ENCODE peak calls at places on chromosomes 3 and 15, in six cellular contexts. One of them, this sample, is unnamed. For H3K4me1, the result is how much of the 10 kb centered on the place peaks cover.

GRCh38 chr3:78645628-78646310 is 1122.0 kb downstream of the ROBO1 start:
- DNase-seq in CD8-positive, alpha-beta T cell: no peak
- DNase-seq in lower lobe of right lung: no peak
- DNase-seq in body of pancreas: no peak
- DNase-seq in GM23338: peak
- DNase-seq in breast epithelium: no peak
- DNase-seq in this sample: no peak

GRCh38 chr15:40825661-40826088 is 2.8 kb downstream of the PPP1R14D start:
- DNase-seq in CD8-positive, alpha-beta T cell: no peak
- DNase-seq in lower lobe of right lung: no peak
- DNase-seq in body of pancreas: peak
- DNase-seq in GM23338: no peak
- DNase-seq in breast epithelium: no peak
- DNase-seq in this sample: no peak

GRCh38 chr15:68384451-68385239 is 47.3 kb downstream of the ITGA11 start:
- DNase-seq in CD8-positive, alpha-beta T cell: no peak
- DNase-seq in lower lobe of right lung: peak
- DNase-seq in body of pancreas: no peak
- DNase-seq in GM23338: no peak
- DNase-seq in breast epithelium: no peak
- DNase-seq in this sample: peak

GRCh38 chr3:59426851-59427565 is 377.2 kb upstream of the CFAP20DC start:
- DNase-seq in CD8-positive, alpha-beta T cell: no peak
- DNase-seq in lower lobe of right lung: no peak
- DNase-seq in body of pancreas: no peak
- DNase-seq in GM23338: no peak
- DNase-seq in breast epithelium: no peak
- DNase-seq in this sample: no peak

GRCh38 chr3:70856414-70857162 is 544.1 kb upstream of the MDFIC2 start:
- DNase-seq in CD8-positive, alpha-beta T cell: no peak
- DNase-seq in lower lobe of right lung: no peak
- DNase-seq in body of pancreas: no peak
- DNase-seq in GM23338: no peak
- DNase-seq in breast epithelium: no peak
- DNase-seq in this sample: no peak

GRCh38 chr15:49492834-49493233 is 69.8 kb downstream of the FGF7 start:
- DNase-seq in CD8-positive, alpha-beta T cell: no peak
- DNase-seq in lower lobe of right lung: no peak
- DNase-seq in body of pancreas: no peak
- DNase-seq in GM23338: no peak
- DNase-seq in breast epithelium: no peak
- DNase-seq in this sample: no peak

GRCh38 chr3:76871655-76872054 is 168.2 kb upstream of the ROBO2 start:
- DNase-seq in CD8-positive, alpha-beta T cell: no peak
- DNase-seq in lower lobe of right lung: no peak
- DNase-seq in body of pancreas: no peak
- DNase-seq in GM23338: no peak
- DNase-seq in breast epithelium: no peak
- DNase-seq in this sample: no peak

GRCh38 chr15:97791824-97792792 is 168.4 kb upstream of the ARRDC4 start:
- DNase-seq in CD8-positive, alpha-beta T cell: no peak
- DNase-seq in lower lobe of right lung: no peak
- DNase-seq in body of pancreas: no peak
- DNase-seq in GM23338: peak
- DNase-seq in breast epithelium: no peak
- DNase-seq in this sample: no peak

GRCh38 chr15:60087561-60087960 is 83.5 kb downstream of the FOXB1 start:
- DNase-seq in CD8-positive, alpha-beta T cell: no peak
- DNase-seq in lower lobe of right lung: no peak
- DNase-seq in body of pancreas: no peak
- DNase-seq in GM23338: no peak
- DNase-seq in breast epithelium: no peak
- DNase-seq in this sample: no peak

GRCh38 chr3:106711650-106712049 is 665.6 kb upstream of the CCDC54 start:
- DNase-seq in CD8-positive, alpha-beta T cell: no peak
- DNase-seq in lower lobe of right lung: no peak
- DNase-seq in body of pancreas: no peak
- DNase-seq in GM23338: no peak
- DNase-seq in breast epithelium: no peak
- DNase-seq in this sample: no peak

GRCh38 chr3:8529738-8530525 is 28.3 kb downstream of the LMCD1 start:
- DNase-seq in CD8-positive, alpha-beta T cell: no peak
- DNase-seq in lower lobe of right lung: no peak
- DNase-seq in body of pancreas: no peak
- DNase-seq in GM23338: no peak
- DNase-seq in breast epithelium: no peak
- DNase-seq in this sample: no peak

GRCh38 chr15:61910839-61911369 is 149.3 kb downstream of the VPS13C start:
- DNase-seq in CD8-positive, alpha-beta T cell: no peak
- DNase-seq in lower lobe of right lung: no peak
- DNase-seq in body of pancreas: no peak
- DNase-seq in GM23338: no peak
- DNase-seq in breast epithelium: no peak
- DNase-seq in this sample: no peak

GRCh38 chr3:14602804-14603644 is 48.5 kb upstream of the CCDC174 start:
- DNase-seq in CD8-positive, alpha-beta T cell: no peak
- DNase-seq in lower lobe of right lung: no peak
- DNase-seq in body of pancreas: no peak
- DNase-seq in GM23338: peak
- DNase-seq in breast epithelium: no peak
- DNase-seq in this sample: no peak

GRCh38 chr3:14605744-14606143 is 45.8 kb upstream of the CCDC174 start:
- DNase-seq in CD8-positive, alpha-beta T cell: no peak
- DNase-seq in lower lobe of right lung: no peak
- DNase-seq in body of pancreas: no peak
- DNase-seq in GM23338: no peak
- DNase-seq in breast epithelium: no peak
- DNase-seq in this sample: no peak

GRCh38 chr3:14606663-14607339 is 44.8 kb upstream of the CCDC174 start:
- DNase-seq in CD8-positive, alpha-beta T cell: no peak
- DNase-seq in lower lobe of right lung: no peak
- DNase-seq in body of pancreas: no peak
- DNase-seq in GM23338: no peak
- DNase-seq in breast epithelium: no peak
- DNase-seq in this sample: no peak

GRCh38 chr3:14605070-14605469 is 46.5 kb upstream of the CCDC174 start:
- DNase-seq in CD8-positive, alpha-beta T cell: no peak
- DNase-seq in lower lobe of right lung: no peak
- DNase-seq in body of pancreas: no peak
- DNase-seq in GM23338: no peak
- DNase-seq in breast epithelium: no peak
- DNase-seq in this sample: no peak

DNA sequence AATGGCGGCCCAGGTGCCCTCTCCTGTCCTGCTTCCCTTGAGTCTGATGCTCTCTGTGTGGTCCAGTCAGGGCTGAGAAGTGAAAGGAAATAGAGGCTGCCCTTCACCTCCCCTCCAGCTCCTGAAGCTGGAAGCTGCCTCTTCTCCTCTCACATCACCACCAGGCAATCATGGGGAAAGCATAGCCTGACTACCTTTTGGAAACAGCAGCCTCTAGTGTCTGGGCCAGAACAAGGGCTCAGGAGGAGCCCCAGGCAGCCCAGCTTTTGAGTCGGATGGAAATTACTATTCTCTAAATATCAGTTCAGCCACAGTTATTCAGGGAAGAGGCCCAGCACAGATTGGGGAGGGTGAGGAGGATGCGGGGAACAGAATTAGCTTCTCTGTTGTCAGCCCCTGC is 43.3 kb upstream of the CCDC174 start:
- DNase-seq in CD8-positive, alpha-beta T cell: no peak
- DNase-seq in lower lobe of right lung: no peak
- DNase-seq in body of pancreas: no peak
- DNase-seq in GM23338: peak
- DNase-seq in breast epithelium: no peak
- DNase-seq in this sample: no peak
- TF ChIP-seq CTCF in CD8-positive, alpha-beta T cell: no peak
- TF ChIP-seq CTCF in lower lobe of right lung: no peak
- TF ChIP-seq CTCF in body of pancreas: no peak
- TF ChIP-seq CTCF in GM23338: peak
- TF ChIP-seq CTCF in breast epithelium: no peak
- TF ChIP-seq CTCF in this sample: no peak

GRCh38 chr3:13261104-13261800 is 158.9 kb downstream of the NUP210 start:
- DNase-seq in CD8-positive, alpha-beta T cell: no peak
- DNase-seq in lower lobe of right lung: no peak
- DNase-seq in body of pancreas: no peak
- DNase-seq in GM23338: no peak
- DNase-seq in breast epithelium: no peak
- DNase-seq in this sample: no peak

GRCh38 chr3:13261908-13262307 is 158.2 kb downstream of the NUP210 start:
- DNase-seq in CD8-positive, alpha-beta T cell: no peak
- DNase-seq in lower lobe of right lung: no peak
- DNase-seq in body of pancreas: no peak
- DNase-seq in GM23338: no peak
- DNase-seq in breast epithelium: no peak
- DNase-seq in this sample: no peak

GRCh38 chr3:13263770-13264467 is 156.2 kb downstream of the NUP210 start:
- DNase-seq in CD8-positive, alpha-beta T cell: no peak
- DNase-seq in lower lobe of right lung: no peak
- DNase-seq in body of pancreas: no peak
- DNase-seq in GM23338: no peak
- DNase-seq in breast epithelium: no peak
- DNase-seq in this sample: no peak

GRCh38 chr3:13264468-13264795 is 155.7 kb downstream of the NUP210 start:
- DNase-seq in CD8-positive, alpha-beta T cell: no peak
- DNase-seq in lower lobe of right lung: no peak
- DNase-seq in body of pancreas: no peak
- DNase-seq in GM23338: no peak
- DNase-seq in breast epithelium: no peak
- DNase-seq in this sample: no peak

GRCh38 chr3:13262493-13263211 is 157.5 kb downstream of the NUP210 start:
- DNase-seq in CD8-positive, alpha-beta T cell: no peak
- DNase-seq in lower lobe of right lung: no peak
- DNase-seq in body of pancreas: no peak
- DNase-seq in GM23338: no peak
- DNase-seq in breast epithelium: no peak
- DNase-seq in this sample: no peak
- H3K4me1 ChIP-seq in CD8-positive, alpha-beta T cell: under half
- H3K4me1 ChIP-seq in lower lobe of right lung: under half
- H3K4me1 ChIP-seq in body of pancreas: under half
- H3K4me1 ChIP-seq in GM23338: under half
- H3K4me1 ChIP-seq in breast epithelium: under half
- H3K4me1 ChIP-seq in this sample: under half

DNA sequence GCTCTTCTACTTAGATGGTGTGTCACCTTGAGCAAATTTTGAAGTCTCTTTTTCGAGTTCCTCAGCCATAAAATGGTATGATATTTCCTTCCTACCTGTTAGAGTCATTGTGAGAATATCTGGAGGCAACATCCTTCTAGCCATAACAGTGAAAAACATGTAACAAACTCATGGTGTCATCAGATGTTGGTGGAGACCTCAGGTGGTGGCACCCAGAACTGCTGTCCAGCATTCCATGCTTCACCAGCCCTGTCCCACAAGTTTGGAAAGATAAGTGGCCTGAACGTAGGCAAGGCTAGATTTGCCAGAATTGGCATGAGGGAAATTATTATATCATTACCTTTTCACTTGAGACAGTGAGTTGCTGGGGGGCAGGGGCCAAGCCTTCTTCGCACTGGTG is 30.4 kb downstream of the GASK1A start:
- DNase-seq in CD8-positive, alpha-beta T cell: no peak
- DNase-seq in lower lobe of right lung: no peak
- DNase-seq in body of pancreas: no peak
- DNase-seq in GM23338: no peak
- DNase-seq in breast epithelium: no peak
- DNase-seq in this sample: no peak
- TF ChIP-seq CTCF in CD8-positive, alpha-beta T cell: no peak
- TF ChIP-seq CTCF in lower lobe of right lung: no peak
- TF ChIP-seq CTCF in body of pancreas: no peak
- TF ChIP-seq CTCF in GM23338: peak
- TF ChIP-seq CTCF in breast epithelium: no peak
- TF ChIP-seq CTCF in this sample: no peak

DNA sequence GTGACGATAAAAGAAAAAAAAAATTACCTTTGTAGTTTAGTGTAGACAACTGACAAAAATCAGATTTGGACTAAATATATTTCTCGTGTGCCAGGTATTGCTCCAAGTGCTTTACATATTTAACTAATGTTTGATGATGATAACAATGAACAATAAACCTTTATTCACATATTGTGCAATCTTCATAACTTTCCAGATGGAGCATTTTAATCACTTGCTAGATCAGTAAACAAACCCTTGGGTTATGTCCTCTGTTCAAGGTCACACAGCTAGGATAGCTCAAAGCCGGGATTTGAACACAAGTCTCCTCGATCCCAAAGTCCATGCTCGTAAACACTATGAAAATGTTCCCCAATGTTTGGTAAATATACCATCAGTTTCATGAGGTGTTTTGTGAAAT is 14.5 kb downstream of the NCEH1 start:
- DNase-seq in CD8-positive, alpha-beta T cell: no peak
- DNase-seq in lower lobe of right lung: no peak
- DNase-seq in body of pancreas: no peak
- DNase-seq in GM23338: no peak
- DNase-seq in breast epithelium: no peak
- DNase-seq in this sample: no peak
- H3K4me1 ChIP-seq in CD8-positive, alpha-beta T cell: under half
- H3K4me1 ChIP-seq in lower lobe of right lung: under half
- H3K4me1 ChIP-seq in body of pancreas: under half
- H3K4me1 ChIP-seq in GM23338: under half
- H3K4me1 ChIP-seq in breast epithelium: under half
- H3K4me1 ChIP-seq in this sample: under half

GRCh38 chr3:159982442-159982841 is 6.2 kb upstream of the IL12A start:
- DNase-seq in CD8-positive, alpha-beta T cell: no peak
- DNase-seq in lower lobe of right lung: no peak
- DNase-seq in body of pancreas: no peak
- DNase-seq in GM23338: peak
- DNase-seq in breast epithelium: no peak
- DNase-seq in this sample: no peak

GRCh38 chr3:159988617-159989251 is at the start of gene IL12A:
- DNase-seq in CD8-positive, alpha-beta T cell: peak
- DNase-seq in lower lobe of right lung: peak
- DNase-seq in body of pancreas: peak
- DNase-seq in GM23338: peak
- DNase-seq in breast epithelium: peak
- DNase-seq in this sample: peak

GRCh38 chr3:159991591-159991990 is 3.0 kb downstream of the IL12A start:
- DNase-seq in CD8-positive, alpha-beta T cell: no peak
- DNase-seq in lower lobe of right lung: no peak
- DNase-seq in body of pancreas: no peak
- DNase-seq in GM23338: no peak
- DNase-seq in breast epithelium: no peak
- DNase-seq in this sample: no peak

GRCh38 chr3:159989973-159990846 is 1.6 kb downstream of the IL12A start:
- DNase-seq in CD8-positive, alpha-beta T cell: no peak
- DNase-seq in lower lobe of right lung: no peak
- DNase-seq in body of pancreas: no peak
- DNase-seq in GM23338: peak
- DNase-seq in breast epithelium: no peak
- DNase-seq in this sample: no peak

GRCh38 chr3:159987291-159987711 is 1.3 kb upstream of the IL12A start:
- DNase-seq in CD8-positive, alpha-beta T cell: no peak
- DNase-seq in lower lobe of right lung: no peak
- DNase-seq in body of pancreas: no peak
- DNase-seq in GM23338: peak
- DNase-seq in breast epithelium: no peak
- DNase-seq in this sample: no peak
- TF ChIP-seq CTCF in CD8-positive, alpha-beta T cell: no peak
- TF ChIP-seq CTCF in lower lobe of right lung: no peak
- TF ChIP-seq CTCF in body of pancreas: no peak
- TF ChIP-seq CTCF in GM23338: peak
- TF ChIP-seq CTCF in breast epithelium: no peak
- TF ChIP-seq CTCF in this sample: no peak

GRCh38 chr15:99115300-99116215 is 10.7 kb downstream of the SYNM start:
- DNase-seq in CD8-positive, alpha-beta T cell: no peak
- DNase-seq in lower lobe of right lung: peak
- DNase-seq in body of pancreas: no peak
- DNase-seq in GM23338: no peak
- DNase-seq in breast epithelium: no peak
- DNase-seq in this sample: no peak
- H3K4me1 ChIP-seq in CD8-positive, alpha-beta T cell: under half
- H3K4me1 ChIP-seq in lower lobe of right lung: under half
- H3K4me1 ChIP-seq in body of pancreas: under half
- H3K4me1 ChIP-seq in GM23338: under half
- H3K4me1 ChIP-seq in breast epithelium: under half
- H3K4me1 ChIP-seq in this sample: under half